ENCODE peak calls at places on chromosomes 2 and 18, in five cellular contexts. One of them, this sample, is unnamed.

GRCh38 chr2:226771067-226771466 is 28.6 kb downstream of the IRS1 start:
- DNase-seq in body of pancreas: no peak
- DNase-seq in aorta: no peak
- DNase-seq in GM23248: no peak
- DNase-seq in AG04450: no peak
- DNase-seq in this sample: peak

GRCh38 chr2:172409042-172409441 is 18.3 kb upstream of the ITGA6 start:
- DNase-seq in body of pancreas: no peak
- DNase-seq in AG04450: no peak
- DNase-seq in aorta: no peak
- DNase-seq in GM23248: no peak
- DNase-seq in this sample: no peak

GRCh38 chr2:110688594-110689091 is 10.8 kb upstream of the BUB1 start:
- DNase-seq in body of pancreas: no peak
- DNase-seq in aorta: no peak
- DNase-seq in AG04450: no peak
- DNase-seq in GM23248: no peak
- DNase-seq in this sample: no peak

GRCh38 chr2:85545780-85546240 is 6.8 kb downstream of the MAT2A start:
- DNase-seq in AG04450: no peak
- DNase-seq in GM23248: no peak
- DNase-seq in aorta: no peak
- DNase-seq in body of pancreas: peak
- DNase-seq in this sample: no peak

GRCh38 chr18:41126541-41127235 is 828.3 kb upstream of the PIK3C3 start:
- DNase-seq in AG04450: no peak
- DNase-seq in GM23248: peak
- DNase-seq in body of pancreas: no peak
- DNase-seq in aorta: no peak
- DNase-seq in this sample: no peak

GRCh38 chr2:133415210-133415876 is 152.9 kb downstream of the NCKAP5 start:
- DNase-seq in aorta: no peak
- DNase-seq in GM23248: no peak
- DNase-seq in AG04450: no peak
- DNase-seq in body of pancreas: no peak
- DNase-seq in this sample: peak

GRCh38 chr2:239865059-239865639 is 160.0 kb downstream of the NDUFA10 start:
- DNase-seq in aorta: no peak
- DNase-seq in body of pancreas: no peak
- DNase-seq in GM23248: no peak
- DNase-seq in AG04450: no peak
- DNase-seq in this sample: no peak

GRCh38 chr2:172038604-172039003 is 38.9 kb downstream of the METAP1D start:
- DNase-seq in body of pancreas: no peak
- DNase-seq in aorta: no peak
- DNase-seq in AG04450: no peak
- DNase-seq in GM23248: peak
- DNase-seq in this sample: no peak

GRCh38 chr2:31193806-31194205 is 23.5 kb downstream of the CAPN14 start:
- DNase-seq in body of pancreas: no peak
- DNase-seq in aorta: no peak
- DNase-seq in GM23248: no peak
- DNase-seq in AG04450: no peak
- DNase-seq in this sample: no peak

GRCh38 chr2:239498981-239499633 is 98.3 kb upstream of the HDAC4 start:
- DNase-seq in aorta: peak
- DNase-seq in GM23248: peak
- DNase-seq in body of pancreas: peak
- DNase-seq in AG04450: no peak
- DNase-seq in this sample: peak

GRCh38 chr2:206275274-206276160 is 1.1 kb downstream of the ZDBF2 start:
- DNase-seq in body of pancreas: peak
- DNase-seq in AG04450: no peak
- DNase-seq in aorta: no peak
- DNase-seq in GM23248: peak
- DNase-seq in this sample: no peak

GRCh38 chr2:44944102-44944951 is 2.8 kb downstream of the SIX3 start:
- DNase-seq in GM23248: peak
- DNase-seq in AG04450: no peak
- DNase-seq in body of pancreas: no peak
- DNase-seq in aorta: no peak
- DNase-seq in this sample: no peak

GRCh38 chr18:9959564-9959963 is 45.7 kb downstream of the VAPA start:
- DNase-seq in aorta: no peak
- DNase-seq in AG04450: no peak
- DNase-seq in body of pancreas: no peak
- DNase-seq in GM23248: no peak
- DNase-seq in this sample: no peak

GRCh38 chr18:9965711-9966624 is 52.2 kb downstream of the VAPA start:
- DNase-seq in aorta: no peak
- DNase-seq in AG04450: no peak
- DNase-seq in body of pancreas: no peak
- DNase-seq in GM23248: no peak
- DNase-seq in this sample: no peak

GRCh38 chr18:9958861-9959399 is 45.1 kb downstream of the VAPA start:
- DNase-seq in AG04450: no peak
- DNase-seq in GM23248: no peak
- DNase-seq in aorta: no peak
- DNase-seq in body of pancreas: no peak
- DNase-seq in this sample: no peak

GRCh38 chr18:9961031-9961430 is 47.2 kb downstream of the VAPA start:
- DNase-seq in GM23248: peak
- DNase-seq in aorta: no peak
- DNase-seq in AG04450: no peak
- DNase-seq in body of pancreas: no peak
- DNase-seq in this sample: no peak

GRCh38 chr18:9960263-9960904 is 46.6 kb downstream of the VAPA start:
- DNase-seq in GM23248: no peak
- DNase-seq in aorta: no peak
- DNase-seq in AG04450: no peak
- DNase-seq in body of pancreas: no peak
- DNase-seq in this sample: no peak
- H3K4me3 ChIP-seq in GM23248: no peak
- H3K4me3 ChIP-seq in aorta: no peak
- H3K4me3 ChIP-seq in AG04450: no peak
- H3K4me3 ChIP-seq in body of pancreas: no peak
- H3K4me3 ChIP-seq in this sample: no peak

GRCh38 chr2:174336403-174337336 is 1.9 kb downstream of the SP9 start:
- DNase-seq in AG04450: no peak
- DNase-seq in aorta: peak
- DNase-seq in body of pancreas: no peak
- DNase-seq in GM23248: no peak
- DNase-seq in this sample: no peak

GRCh38 chr2:174335605-174336402 is 1.1 kb downstream of the SP9 start:
- DNase-seq in aorta: no peak
- DNase-seq in AG04450: no peak
- DNase-seq in GM23248: peak
- DNase-seq in body of pancreas: no peak
- DNase-seq in this sample: no peak

GRCh38 chr2:174338155-174338495 is 3.4 kb downstream of the SP9 start:
- DNase-seq in aorta: no peak
- DNase-seq in AG04450: no peak
- DNase-seq in GM23248: no peak
- DNase-seq in body of pancreas: no peak
- DNase-seq in this sample: no peak

GRCh38 chr2:174338626-174339570 is 4.1 kb downstream of the SP9 start:
- DNase-seq in body of pancreas: no peak
- DNase-seq in aorta: no peak
- DNase-seq in AG04450: no peak
- DNase-seq in GM23248: no peak
- DNase-seq in this sample: no peak

DNA sequence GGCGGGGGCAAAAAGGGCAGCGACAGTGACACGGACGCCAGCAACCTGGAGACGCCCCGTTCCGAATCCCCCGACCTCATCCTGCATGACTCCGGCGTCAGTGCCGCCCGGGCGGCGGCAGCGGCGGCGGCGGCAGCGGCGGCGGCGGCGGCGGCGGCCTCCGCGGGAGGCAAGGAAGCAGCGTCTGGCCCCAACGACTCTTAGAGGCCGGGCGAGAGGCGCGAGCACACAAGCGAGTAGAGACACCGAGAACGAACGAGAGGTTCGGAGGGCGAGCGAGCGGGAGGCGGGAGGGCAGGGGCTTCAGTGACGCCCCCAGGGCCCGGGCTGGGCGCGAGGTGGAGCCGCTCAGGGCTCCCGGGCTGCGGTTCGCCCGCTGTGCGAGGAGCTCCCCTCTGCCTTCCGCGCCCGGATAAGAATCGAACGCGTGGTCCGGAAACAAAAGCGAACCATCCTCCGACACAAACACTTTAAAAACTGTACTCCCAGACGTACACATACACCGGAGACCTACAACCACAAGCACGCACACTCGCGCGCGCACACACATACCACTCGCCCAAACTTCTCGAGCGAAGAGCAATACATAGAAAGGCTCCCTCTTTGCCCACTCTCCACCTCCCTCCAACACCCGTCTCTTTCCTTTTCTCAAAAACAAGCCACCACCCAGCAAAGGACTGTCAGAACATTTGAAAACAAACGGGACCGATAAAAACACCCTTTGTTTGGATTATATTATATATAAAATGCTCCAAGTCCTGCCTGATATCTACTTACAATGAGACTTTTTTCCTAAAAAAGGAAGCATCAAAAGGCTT is 2.8 kb downstream of the SP9 start:
- DNase-seq in AG04450: no peak
- DNase-seq in GM23248: no peak
- DNase-seq in body of pancreas: no peak
- DNase-seq in aorta: peak
- DNase-seq in this sample: no peak
- H3K27ac ChIP-seq in AG04450: no peak
- H3K27ac ChIP-seq in GM23248: no peak
- H3K27ac ChIP-seq in body of pancreas: no peak
- H3K27ac ChIP-seq in aorta: no peak
- H3K27ac ChIP-seq in this sample: no peak

GRCh38 chr2:106694960-106695470 is 191.0 kb downstream of the ST6GAL2 start:
- DNase-seq in body of pancreas: no peak
- DNase-seq in GM23248: no peak
- DNase-seq in AG04450: no peak
- DNase-seq in aorta: no peak
- DNase-seq in this sample: no peak
- H3K4me3 ChIP-seq in body of pancreas: no peak
- H3K4me3 ChIP-seq in GM23248: no peak
- H3K4me3 ChIP-seq in AG04450: no peak
- H3K4me3 ChIP-seq in aorta: no peak
- H3K4me3 ChIP-seq in this sample: no peak

DNA sequence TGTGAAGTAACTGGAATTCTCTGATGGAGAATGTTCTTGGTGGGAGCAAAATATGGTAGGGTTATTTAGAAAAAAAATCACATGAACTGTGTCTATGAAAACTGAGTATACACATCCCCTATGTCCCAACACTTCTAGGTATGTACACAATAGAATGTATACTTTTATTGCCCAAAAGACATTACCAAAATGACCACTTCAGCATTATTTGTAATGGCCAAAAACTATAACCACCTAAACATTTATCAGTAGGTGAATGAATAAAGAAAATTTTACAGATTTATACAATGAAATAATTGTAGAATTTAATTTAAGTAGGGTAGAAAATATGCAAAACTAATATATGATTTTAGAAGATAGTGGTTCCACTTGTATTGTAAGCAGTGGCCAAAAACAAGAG is 462.8 kb downstream of the KCNJ3 start:
- DNase-seq in aorta: no peak
- DNase-seq in GM23248: no peak
- DNase-seq in body of pancreas: no peak
- DNase-seq in AG04450: no peak
- DNase-seq in this sample: no peak
- H3K27ac ChIP-seq in aorta: no peak
- H3K27ac ChIP-seq in GM23248: no peak
- H3K27ac ChIP-seq in body of pancreas: no peak
- H3K27ac ChIP-seq in AG04450: no peak
- H3K27ac ChIP-seq in this sample: no peak

DNA sequence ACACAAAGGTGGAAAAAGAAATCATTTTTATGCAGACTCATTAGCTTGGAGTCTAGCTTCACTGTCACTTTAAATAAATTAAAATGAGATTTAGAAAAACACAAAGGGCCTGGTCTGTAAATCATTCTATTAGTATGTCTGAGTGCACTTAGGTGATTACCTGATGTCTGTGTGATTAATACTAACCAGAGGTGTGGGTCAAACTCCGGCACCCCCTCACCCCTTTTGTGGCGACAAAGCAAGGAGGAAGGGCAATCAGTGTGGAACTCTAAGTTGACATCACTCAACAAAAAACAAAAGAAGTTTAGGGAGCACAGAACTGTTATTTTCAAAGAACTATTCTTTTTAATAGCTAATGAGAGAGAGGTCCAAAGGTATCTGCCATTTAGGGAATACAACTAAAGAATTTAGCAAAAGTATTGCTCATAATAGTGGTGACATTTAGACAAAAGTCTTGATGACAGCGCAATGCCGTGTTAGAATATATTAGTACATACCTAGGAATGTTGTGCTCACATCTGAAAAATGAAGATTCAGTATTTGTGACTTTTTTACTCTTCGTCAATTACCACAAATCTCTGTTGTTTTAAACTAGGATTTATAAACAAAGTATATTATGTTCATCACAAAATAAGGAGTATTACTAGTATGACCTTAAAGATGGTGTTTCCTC is 66.3 kb downstream of the ZEB2 start:
- DNase-seq in aorta: no peak
- DNase-seq in body of pancreas: no peak
- DNase-seq in AG04450: no peak
- DNase-seq in GM23248: peak
- DNase-seq in this sample: no peak
- H3K4me3 ChIP-seq in aorta: peak
- H3K4me3 ChIP-seq in body of pancreas: no peak
- H3K4me3 ChIP-seq in AG04450: no peak
- H3K4me3 ChIP-seq in GM23248: peak
- H3K4me3 ChIP-seq in this sample: peak

GRCh38 chr2:65000619-65001018 is 11.4 kb downstream of the SLC1A4 start:
- DNase-seq in AG04450: no peak
- DNase-seq in body of pancreas: no peak
- DNase-seq in GM23248: no peak
- DNase-seq in aorta: no peak
- DNase-seq in this sample: no peak

GRCh38 chr2:64995041-64995440 is 5.8 kb downstream of the SLC1A4 start:
- DNase-seq in aorta: no peak
- DNase-seq in AG04450: no peak
- DNase-seq in body of pancreas: no peak
- DNase-seq in GM23248: no peak
- DNase-seq in this sample: no peak

GRCh38 chr2:64996914-64997313 is 7.7 kb downstream of the SLC1A4 start:
- DNase-seq in aorta: no peak
- DNase-seq in body of pancreas: no peak
- DNase-seq in AG04450: no peak
- DNase-seq in GM23248: peak
- DNase-seq in this sample: no peak

GRCh38 chr2:64999754-65000153 is 10.6 kb downstream of the SLC1A4 start:
- DNase-seq in aorta: no peak
- DNase-seq in body of pancreas: no peak
- DNase-seq in GM23248: no peak
- DNase-seq in AG04450: no peak
- DNase-seq in this sample: no peak

DNA sequence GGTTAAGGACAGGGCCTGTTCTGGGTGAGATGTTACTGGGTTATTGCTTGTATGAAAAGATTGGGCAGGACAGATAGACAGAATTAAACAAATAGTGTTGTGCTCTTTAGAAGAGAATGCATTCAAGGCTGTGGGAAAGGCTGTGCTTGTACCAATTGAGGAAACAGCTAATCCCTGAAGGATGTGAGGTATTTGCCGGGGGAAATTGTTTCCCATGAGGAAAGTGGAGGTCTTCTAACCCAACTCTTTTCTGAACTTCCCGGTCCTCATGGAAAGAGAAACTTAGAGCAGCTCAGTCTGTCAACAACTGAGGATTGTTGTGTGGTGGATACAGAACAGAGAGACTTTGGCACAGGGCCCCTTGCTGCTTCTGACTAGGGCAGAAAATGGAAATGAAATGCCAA is 9.5 kb downstream of the SLC1A4 start:
- DNase-seq in body of pancreas: no peak
- DNase-seq in aorta: no peak
- DNase-seq in AG04450: peak
- DNase-seq in GM23248: peak
- DNase-seq in this sample: peak
- H3K27ac ChIP-seq in body of pancreas: no peak
- H3K27ac ChIP-seq in aorta: peak
- H3K27ac ChIP-seq in AG04450: no peak
- H3K27ac ChIP-seq in GM23248: peak
- H3K27ac ChIP-seq in this sample: peak